ENCODE peak calls at places on chromosomes 12 and 14, in ten cellular contexts. One of them, this sample, is unnamed.

GRCh38 chr14:73782623-73783022 is 68.4 kb upstream of the PNMA1 start:
- DNase-seq in GM13977: no peak
- DNase-seq in left ventricle myocardium inferior: no peak
- DNase-seq in cardiac fibroblast: no peak
- DNase-seq in esophagus squamous epithelium: no peak
- DNase-seq in epithelial cell of esophagus: no peak
- DNase-seq in astrocyte of the spinal cord: no peak
- DNase-seq in left lung: no peak
- DNase-seq in stomach: no peak
- DNase-seq in progenitor cell of endocrine pancreas: no peak
- DNase-seq in this sample: no peak

GRCh38 chr14:97210202-97210601 is 413.0 kb downstream of the VRK1 start:
- DNase-seq in epithelial cell of esophagus: no peak
- DNase-seq in left lung: no peak
- DNase-seq in cardiac fibroblast: no peak
- DNase-seq in progenitor cell of endocrine pancreas: no peak
- DNase-seq in GM13977: no peak
- DNase-seq in stomach: no peak
- DNase-seq in esophagus squamous epithelium: no peak
- DNase-seq in astrocyte of the spinal cord: no peak
- DNase-seq in left ventricle myocardium inferior: no peak
- DNase-seq in this sample: no peak

GRCh38 chr12:66693901-66694513 is 15.1 kb upstream of the GRIP1 start:
- DNase-seq in epithelial cell of esophagus: peak
- DNase-seq in progenitor cell of endocrine pancreas: no peak
- DNase-seq in left lung: no peak
- DNase-seq in astrocyte of the spinal cord: peak
- DNase-seq in esophagus squamous epithelium: no peak
- DNase-seq in GM13977: peak
- DNase-seq in cardiac fibroblast: peak
- DNase-seq in stomach: no peak
- DNase-seq in left ventricle myocardium inferior: no peak
- DNase-seq in this sample: no peak

GRCh38 chr14:22106700-22107697 is 433.4 kb upstream of the OR4E1 start:
- DNase-seq in GM13977: no peak
- DNase-seq in stomach: no peak
- DNase-seq in left lung: no peak
- DNase-seq in epithelial cell of esophagus: peak
- DNase-seq in esophagus squamous epithelium: no peak
- DNase-seq in astrocyte of the spinal cord: no peak
- DNase-seq in left ventricle myocardium inferior: no peak
- DNase-seq in progenitor cell of endocrine pancreas: no peak
- DNase-seq in cardiac fibroblast: no peak
- DNase-seq in this sample: no peak

GRCh38 chr12:32151081-32151480 is 44.4 kb downstream of the BICD1 start:
- DNase-seq in left lung: no peak
- DNase-seq in cardiac fibroblast: no peak
- DNase-seq in left ventricle myocardium inferior: no peak
- DNase-seq in esophagus squamous epithelium: no peak
- DNase-seq in epithelial cell of esophagus: no peak
- DNase-seq in astrocyte of the spinal cord: no peak
- DNase-seq in stomach: no peak
- DNase-seq in progenitor cell of endocrine pancreas: no peak
- DNase-seq in GM13977: no peak
- DNase-seq in this sample: no peak

GRCh38 chr12:119700078-119700477 is 32.1 kb downstream of the PRKAB1 start:
- DNase-seq in epithelial cell of esophagus: no peak
- DNase-seq in progenitor cell of endocrine pancreas: no peak
- DNase-seq in left ventricle myocardium inferior: no peak
- DNase-seq in esophagus squamous epithelium: no peak
- DNase-seq in astrocyte of the spinal cord: no peak
- DNase-seq in stomach: no peak
- DNase-seq in left lung: no peak
- DNase-seq in cardiac fibroblast: no peak
- DNase-seq in GM13977: no peak
- DNase-seq in this sample: no peak

GRCh38 chr12:76030378-76031080 is 1.0 kb downstream of the PHLDA1 start:
- DNase-seq in left lung: peak
- DNase-seq in stomach: peak
- DNase-seq in epithelial cell of esophagus: no peak
- DNase-seq in progenitor cell of endocrine pancreas: peak
- DNase-seq in cardiac fibroblast: peak
- DNase-seq in astrocyte of the spinal cord: no peak
- DNase-seq in esophagus squamous epithelium: no peak
- DNase-seq in GM13977: peak
- DNase-seq in left ventricle myocardium inferior: peak
- DNase-seq in this sample: no peak

GRCh38 chr14:93114713-93115068 is 1.0 kb downstream of the ITPK1 start:
- DNase-seq in left ventricle myocardium inferior: peak
- DNase-seq in cardiac fibroblast: no peak
- DNase-seq in left lung: peak
- DNase-seq in astrocyte of the spinal cord: no peak
- DNase-seq in stomach: peak
- DNase-seq in epithelial cell of esophagus: no peak
- DNase-seq in esophagus squamous epithelium: no peak
- DNase-seq in progenitor cell of endocrine pancreas: peak
- DNase-seq in GM13977: peak
- DNase-seq in this sample: no peak

GRCh38 chr14:90677484-90678045 is 138.7 kb downstream of the TTC7B start:
- DNase-seq in progenitor cell of endocrine pancreas: no peak
- DNase-seq in GM13977: no peak
- DNase-seq in left ventricle myocardium inferior: no peak
- DNase-seq in epithelial cell of esophagus: peak
- DNase-seq in cardiac fibroblast: peak
- DNase-seq in left lung: no peak
- DNase-seq in esophagus squamous epithelium: no peak
- DNase-seq in astrocyte of the spinal cord: peak
- DNase-seq in stomach: no peak
- DNase-seq in this sample: no peak

GRCh38 chr12:79298511-79298910 is 392.3 kb downstream of the PAWR start:
- DNase-seq in esophagus squamous epithelium: no peak
- DNase-seq in stomach: no peak
- DNase-seq in progenitor cell of endocrine pancreas: no peak
- DNase-seq in cardiac fibroblast: peak
- DNase-seq in epithelial cell of esophagus: no peak
- DNase-seq in left lung: no peak
- DNase-seq in astrocyte of the spinal cord: no peak
- DNase-seq in GM13977: no peak
- DNase-seq in left ventricle myocardium inferior: no peak
- DNase-seq in this sample: no peak

GRCh38 chr14:51652168-51653095 is 722 bp downstream of the FRMD6 start:
- DNase-seq in cardiac fibroblast: no peak
- DNase-seq in GM13977: peak
- DNase-seq in astrocyte of the spinal cord: peak
- DNase-seq in left ventricle myocardium inferior: peak
- DNase-seq in epithelial cell of esophagus: no peak
- DNase-seq in esophagus squamous epithelium: no peak
- DNase-seq in progenitor cell of endocrine pancreas: peak
- DNase-seq in left lung: peak
- DNase-seq in stomach: peak
- DNase-seq in this sample: peak

GRCh38 chr14:105168496-105168978 is at the start of gene JAG2:
- DNase-seq in left lung: no peak
- DNase-seq in astrocyte of the spinal cord: no peak
- DNase-seq in esophagus squamous epithelium: no peak
- DNase-seq in cardiac fibroblast: no peak
- DNase-seq in GM13977: peak
- DNase-seq in progenitor cell of endocrine pancreas: no peak
- DNase-seq in stomach: peak
- DNase-seq in left ventricle myocardium inferior: peak
- DNase-seq in epithelial cell of esophagus: peak
- DNase-seq in this sample: no peak

GRCh38 chr14:24095196-24096068 is 1.3 kb downstream of the PCK2 start:
- DNase-seq in progenitor cell of endocrine pancreas: no peak
- DNase-seq in esophagus squamous epithelium: no peak
- DNase-seq in GM13977: peak
- DNase-seq in left ventricle myocardium inferior: peak
- DNase-seq in left lung: peak
- DNase-seq in cardiac fibroblast: peak
- DNase-seq in stomach: no peak
- DNase-seq in epithelial cell of esophagus: no peak
- DNase-seq in astrocyte of the spinal cord: peak
- DNase-seq in this sample: no peak

GRCh38 chr12:103745962-103746361 is 95.1 kb downstream of the NT5DC3 start:
- DNase-seq in stomach: no peak
- DNase-seq in GM13977: no peak
- DNase-seq in left lung: no peak
- DNase-seq in left ventricle myocardium inferior: no peak
- DNase-seq in epithelial cell of esophagus: no peak
- DNase-seq in progenitor cell of endocrine pancreas: no peak
- DNase-seq in cardiac fibroblast: no peak
- DNase-seq in esophagus squamous epithelium: no peak
- DNase-seq in astrocyte of the spinal cord: no peak
- DNase-seq in this sample: no peak
- TF ChIP-seq CTCF in stomach: no peak
- TF ChIP-seq CTCF in GM13977: no peak
- TF ChIP-seq CTCF in left lung: no peak
- TF ChIP-seq CTCF in left ventricle myocardium inferior: peak
- TF ChIP-seq CTCF in epithelial cell of esophagus: no peak
- TF ChIP-seq CTCF in progenitor cell of endocrine pancreas: no peak
- TF ChIP-seq CTCF in cardiac fibroblast: no peak
- TF ChIP-seq CTCF in esophagus squamous epithelium: no peak
- TF ChIP-seq CTCF in astrocyte of the spinal cord: no peak
- TF ChIP-seq CTCF in this sample: no peak

DNA sequence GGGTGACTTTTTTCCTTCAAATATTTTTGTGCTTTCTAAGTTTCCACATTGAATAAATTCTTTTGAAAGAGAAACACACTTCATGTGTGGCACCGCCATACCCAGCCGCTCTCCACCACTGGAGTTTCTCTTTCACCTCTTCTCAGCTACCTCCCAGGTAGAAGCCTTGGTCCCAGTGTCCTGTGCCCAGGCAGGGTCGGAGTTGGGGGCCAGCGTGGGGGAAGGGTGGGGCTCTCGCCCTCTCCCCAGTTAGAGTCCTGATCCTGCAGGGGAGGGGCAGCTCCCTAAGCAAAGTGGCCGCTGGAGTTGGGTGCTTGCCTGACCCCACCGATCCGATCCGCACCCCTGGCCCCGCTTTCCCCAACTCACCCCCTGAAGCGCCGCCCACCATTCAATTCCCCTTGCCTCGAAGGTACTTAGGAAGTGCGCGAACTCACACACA is 817 bp downstream of the CLMN start:
- DNase-seq in astrocyte of the spinal cord: no peak
- DNase-seq in GM13977: peak
- DNase-seq in esophagus squamous epithelium: no peak
- DNase-seq in cardiac fibroblast: no peak
- DNase-seq in left lung: no peak
- DNase-seq in left ventricle myocardium inferior: no peak
- DNase-seq in stomach: no peak
- DNase-seq in epithelial cell of esophagus: no peak
- DNase-seq in progenitor cell of endocrine pancreas: no peak
- DNase-seq in this sample: no peak
- TF ChIP-seq CTCF in astrocyte of the spinal cord: no peak
- TF ChIP-seq CTCF in GM13977: no peak
- TF ChIP-seq CTCF in esophagus squamous epithelium: no peak
- TF ChIP-seq CTCF in cardiac fibroblast: no peak
- TF ChIP-seq CTCF in left lung: no peak
- TF ChIP-seq CTCF in left ventricle myocardium inferior: no peak
- TF ChIP-seq CTCF in stomach: no peak
- TF ChIP-seq CTCF in epithelial cell of esophagus: no peak
- TF ChIP-seq CTCF in progenitor cell of endocrine pancreas: no peak
- TF ChIP-seq CTCF in this sample: no peak

DNA sequence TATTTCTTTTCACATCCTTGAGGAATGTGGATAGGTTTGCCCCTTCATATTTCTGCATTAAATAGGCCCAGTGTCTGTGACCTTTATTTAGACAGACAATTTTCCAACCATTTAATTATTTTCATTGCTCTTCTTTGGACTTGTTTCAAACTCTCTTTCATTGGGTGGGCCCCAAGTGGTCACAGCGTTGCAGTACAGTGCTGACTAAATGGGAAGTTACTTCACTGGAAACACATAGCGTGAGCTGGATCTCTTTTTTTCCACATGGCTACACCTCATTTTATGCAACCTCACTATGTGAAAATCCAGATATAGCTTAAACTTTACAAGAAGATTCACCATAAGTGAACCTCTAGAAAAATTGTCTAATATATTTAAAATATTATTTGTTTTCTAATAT is 438.9 kb downstream of the ADAMTS20 start:
- DNase-seq in GM13977: no peak
- DNase-seq in left ventricle myocardium inferior: no peak
- DNase-seq in progenitor cell of endocrine pancreas: no peak
- DNase-seq in esophagus squamous epithelium: no peak
- DNase-seq in cardiac fibroblast: peak
- DNase-seq in stomach: no peak
- DNase-seq in astrocyte of the spinal cord: peak
- DNase-seq in epithelial cell of esophagus: no peak
- DNase-seq in left lung: no peak
- DNase-seq in this sample: no peak
- TF ChIP-seq CTCF in GM13977: no peak
- TF ChIP-seq CTCF in left ventricle myocardium inferior: no peak
- TF ChIP-seq CTCF in progenitor cell of endocrine pancreas: peak
- TF ChIP-seq CTCF in esophagus squamous epithelium: no peak
- TF ChIP-seq CTCF in cardiac fibroblast: peak
- TF ChIP-seq CTCF in stomach: no peak
- TF ChIP-seq CTCF in astrocyte of the spinal cord: peak
- TF ChIP-seq CTCF in epithelial cell of esophagus: no peak
- TF ChIP-seq CTCF in left lung: no peak
- TF ChIP-seq CTCF in this sample: no peak

DNA sequence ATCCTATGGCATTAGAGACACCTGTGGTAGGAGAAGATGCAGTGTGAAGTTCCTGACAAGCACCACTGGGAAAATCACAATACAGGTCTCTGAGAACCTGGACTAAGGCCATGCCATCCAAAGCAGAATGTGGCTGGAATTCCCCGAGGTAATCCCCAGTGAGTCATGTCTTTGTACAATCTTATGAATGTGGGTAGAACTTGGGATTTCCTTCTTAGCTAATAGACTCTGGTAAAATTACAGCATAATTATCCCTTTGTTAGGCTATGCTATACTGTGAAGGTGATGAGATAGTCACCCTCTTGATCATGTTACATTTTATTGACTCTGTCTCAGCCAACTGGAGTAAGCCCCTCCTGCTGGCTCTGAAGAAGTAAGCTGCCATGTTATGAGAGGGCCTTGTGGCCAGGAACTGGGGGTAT is 224.3 kb upstream of the DCN start:
- DNase-seq in left lung: no peak
- DNase-seq in left ventricle myocardium inferior: no peak
- DNase-seq in GM13977: peak
- DNase-seq in astrocyte of the spinal cord: peak
- DNase-seq in epithelial cell of esophagus: peak
- DNase-seq in stomach: no peak
- DNase-seq in cardiac fibroblast: peak
- DNase-seq in progenitor cell of endocrine pancreas: no peak
- DNase-seq in esophagus squamous epithelium: no peak
- DNase-seq in this sample: no peak
- TF ChIP-seq CTCF in left lung: no peak
- TF ChIP-seq CTCF in left ventricle myocardium inferior: no peak
- TF ChIP-seq CTCF in GM13977: no peak
- TF ChIP-seq CTCF in astrocyte of the spinal cord: no peak
- TF ChIP-seq CTCF in epithelial cell of esophagus: peak
- TF ChIP-seq CTCF in stomach: no peak
- TF ChIP-seq CTCF in cardiac fibroblast: no peak
- TF ChIP-seq CTCF in progenitor cell of endocrine pancreas: no peak
- TF ChIP-seq CTCF in esophagus squamous epithelium: peak
- TF ChIP-seq CTCF in this sample: no peak

GRCh38 chr12:71685961-71686657 is at the start of gene TMEM19:
- DNase-seq in cardiac fibroblast: peak
- DNase-seq in esophagus squamous epithelium: peak
- DNase-seq in progenitor cell of endocrine pancreas: peak
- DNase-seq in left lung: peak
- DNase-seq in epithelial cell of esophagus: peak
- DNase-seq in astrocyte of the spinal cord: peak
- DNase-seq in GM13977: peak
- DNase-seq in stomach: peak
- DNase-seq in left ventricle myocardium inferior: peak
- DNase-seq in this sample: peak
- TF ChIP-seq CTCF in cardiac fibroblast: peak
- TF ChIP-seq CTCF in esophagus squamous epithelium: peak
- TF ChIP-seq CTCF in progenitor cell of endocrine pancreas: peak
- TF ChIP-seq CTCF in left lung: no peak
- TF ChIP-seq CTCF in epithelial cell of esophagus: peak
- TF ChIP-seq CTCF in astrocyte of the spinal cord: peak
- TF ChIP-seq CTCF in GM13977: peak
- TF ChIP-seq CTCF in stomach: peak
- TF ChIP-seq CTCF in left ventricle myocardium inferior: peak
- TF ChIP-seq CTCF in this sample: peak

This sample was measured in osteocyte.